ENCODE peak calls at places on chromosome 15, in eight cellular contexts. V, G, U, X, P, K, O and Q are unnamed samples.

GRCh38 chr15:84910928-84911623 is 26.6 kb downstream of the SLC28A1 start:
- DNase-seq in U (no peak), X (no peak), G (no peak), P (no peak), V (no peak), O (no peak), K (no peak), Q (no peak)

GRCh38 chr15:65072617-65073016 is 3.9 kb upstream of the KBTBD13 start:
- DNase-seq in X (no peak), P (no peak), K (no peak), G (no peak), V (no peak), U (no peak), O (no peak), Q (no peak)

GRCh38 chr15:38050529-38050928 is 116.1 kb downstream of the TMCO5A start:
- DNase-seq in U (peak), V (no peak), P (no peak), K (peak), X (peak), G (no peak), O (no peak), Q (no peak)

GRCh38 chr15:48005921-48006541 is 114.8 kb upstream of the SLC24A5 start:
- DNase-seq in U (no peak), V (no peak), K (no peak), P (no peak), G (no peak), X (no peak), O (no peak), Q (peak)

GRCh38 chr15:83318861-83319415 is 34.5 kb upstream of the BNC1 start:
- DNase-seq in O (no peak), G (no peak), U (no peak), K (no peak), P (no peak), V (no peak), X (no peak), Q (no peak)

GRCh38 chr15:50744601-50745000 is 20.9 kb downstream of the SPPL2A start:
- DNase-seq in O (no peak), P (no peak), G (no peak), V (no peak), K (no peak), X (peak), U (peak), Q (no peak)

GRCh38 chr15:66835558-66835878 is 133.5 kb downstream of the SMAD6 start:
- DNase-seq in P (no peak), K (no peak), X (no peak), G (no peak), V (no peak), U (peak), O (no peak), Q (no peak)

GRCh38 chr15:101194246-101195138 is 57.4 kb downstream of the CHSY1 start:
- DNase-seq in G (no peak), V (no peak), P (no peak), K (no peak), X (no peak), O (no peak), U (no peak), Q (no peak)

GRCh38 chr15:69143756-69144436 is 16.5 kb upstream of the GLCE start:
- DNase-seq in G (no peak), X (no peak), V (no peak), K (peak), U (no peak), O (no peak), P (no peak), Q (no peak)

GRCh38 chr15:31758126-31758525 is 272.2 kb upstream of the CHRNA7 start:
- DNase-seq in O (no peak), U (peak), X (peak), K (no peak), V (no peak), G (no peak), P (peak), Q (peak)

GRCh38 chr15:53072077-53072476 is 281.9 kb upstream of the ONECUT1 start:
- DNase-seq in V (peak), G (peak), O (peak), P (peak), X (peak), U (peak), K (peak), Q (no peak)

GRCh38 chr15:62566248-62566647 is 401.2 kb upstream of the C2CD4B start:
- DNase-seq in U (peak), P (no peak), K (peak), V (no peak), O (peak), G (no peak), X (no peak), Q (no peak)

GRCh38 chr15:92891533-92892200 is 8.5 kb upstream of the CHD2 start:
- DNase-seq in V (no peak), O (no peak), G (no peak), U (no peak), P (no peak), K (no peak), X (no peak), Q (no peak)

GRCh38 chr15:38699633-38700230 is 135.1 kb upstream of the RASGRP1 start:
- DNase-seq in G (peak), K (peak), X (peak), O (peak), P (peak), V (no peak), U (peak), Q (no peak)

GRCh38 chr15:93235926-93236781 is 147.1 kb upstream of the RGMA start:
- DNase-seq in X (no peak), V (no peak), O (peak), P (no peak), K (no peak), U (no peak), G (no peak), Q (no peak)

GRCh38 chr15:22956257-22956979 is 23.8 kb downstream of the CYFIP1 start:
- DNase-seq in X (peak), P (no peak), K (no peak), U (no peak), O (peak), G (no peak), V (no peak), Q (no peak)

GRCh38 chr15:101765772-101766456 is 37.4 kb upstream of the OR4F6 start:
- DNase-seq in G (no peak), K (no peak), U (no peak), X (no peak), P (no peak), O (no peak), V (no peak), Q (no peak)

GRCh38 chr15:77753238-77753873 is 120.6 kb upstream of the LINGO1 start:
- DNase-seq in P (no peak), V (no peak), O (peak), G (peak), X (peak), K (peak), U (peak), Q (no peak)

GRCh38 chr15:51195459-51195858 is 100.8 kb upstream of the TNFAIP8L3 start:
- DNase-seq in G (no peak), U (no peak), V (no peak), O (no peak), X (no peak), K (no peak), P (no peak), Q (no peak)

GRCh38 chr15:55564347-55565145 is 23.6 kb downstream of the PYGO1 start:
- DNase-seq in G (peak), P (no peak), X (no peak), K (no peak), U (no peak), V (no peak), O (peak), Q (no peak)

GRCh38 chr15:99826146-99826745 is 93.0 kb upstream of the LYSMD4 start:
- DNase-seq in K (no peak), P (no peak), X (no peak), V (no peak), O (no peak), U (no peak), G (no peak), Q (no peak)

GRCh38 chr15:90812881-90813280 is 55.5 kb upstream of the FURIN start:
- DNase-seq in X (no peak), V (no peak), G (no peak), K (no peak), U (no peak), P (no peak), O (no peak), Q (no peak)

GRCh38 chr15:23823508-23823907 is 136.4 kb upstream of the NDN start:
- DNase-seq in U (no peak), G (peak), O (peak), X (no peak), K (no peak), V (no peak), P (no peak), Q (no peak)

GRCh38 chr15:30030350-30030749 is 52.4 kb upstream of the GOLGA8J start:
- DNase-seq in X (no peak), V (no peak), O (no peak), K (no peak), P (peak), U (no peak), G (no peak), Q (no peak)

GRCh38 chr15:69234676-69235075 is 64.0 kb upstream of the PAQR5 start:
- DNase-seq in X (no peak), O (no peak), V (no peak), P (no peak), K (no peak), G (no peak), U (no peak), Q (no peak)

GRCh38 chr15:32994810-32995424 is 199.6 kb downstream of the FMN1 start:
- DNase-seq in G (no peak), K (no peak), X (peak), P (peak), O (peak), V (no peak), U (peak), Q (no peak)

GRCh38 chr15:81337713-81338157 is 13.8 kb upstream of the STARD5 start:
- DNase-seq in K (no peak), X (no peak), P (no peak), U (no peak), G (no peak), V (no peak), O (no peak), Q (no peak)

GRCh38 chr15:80870893-80871292 is 91.7 kb downstream of the CEMIP start:
- DNase-seq in X (no peak), V (no peak), O (no peak), K (no peak), U (no peak), G (no peak), P (no peak), Q (no peak)

GRCh38 chr15:41483115-41483514 is 10.6 kb upstream of the ITPKA start:
- DNase-seq in G (no peak), K (no peak), U (no peak), P (no peak), V (no peak), X (no peak), O (no peak), Q (peak)

GRCh38 chr15:83285979-83286553 is 1.6 kb upstream of the BNC1 start:
- DNase-seq in O (no peak), U (peak), X (peak), P (no peak), V (peak), G (no peak), K (peak), Q (no peak)

GRCh38 chr15:96339662-96340347 is 9.3 kb downstream of the NR2F2 start:
- DNase-seq in G (no peak), U (no peak), V (no peak), X (peak), O (peak), K (no peak), P (no peak), Q (no peak)

GRCh38 chr15:99503411-99503810 is 62.4 kb upstream of the MEF2A start:
- DNase-seq in O (no peak), K (no peak), U (no peak), V (no peak), G (no peak), P (no peak), X (no peak), Q (no peak)

GRCh38 chr15:26070095-26070532 is 207.0 kb upstream of the ATP10A start:
- DNase-seq in G (no peak), P (no peak), X (no peak), V (no peak), K (no peak), U (no peak), O (no peak), Q (no peak)

GRCh38 chr15:59550961-59551360 is 60.6 kb upstream of the GCNT3 start:
- DNase-seq in X (no peak), P (no peak), U (no peak), K (no peak), V (no peak), G (no peak), O (no peak), Q (no peak)

GRCh38 chr15:85125056-85125661 is 143.5 kb downstream of the PDE8A start:
- DNase-seq in K (peak), P (peak), X (peak), G (peak), V (peak), O (no peak), U (peak), Q (no peak)

GRCh38 chr15:28900892-28901586 is 15.3 kb downstream of the APBA2 start:
- DNase-seq in G (no peak), V (no peak), U (no peak), O (no peak), K (no peak), P (no peak), X (no peak), Q (peak)

GRCh38 chr15:47477253-47477652 is 240.1 kb upstream of the SEMA6D start:
- DNase-seq in G (no peak), P (no peak), V (no peak), O (no peak), U (no peak), K (no peak), X (no peak), Q (no peak)

GRCh38 chr15:84633311-84634227 is 20.5 kb downstream of the WDR73 start:
- DNase-seq in K (peak), X (peak), U (peak), P (no peak), V (no peak), O (peak), G (peak), Q (peak)

DNA sequence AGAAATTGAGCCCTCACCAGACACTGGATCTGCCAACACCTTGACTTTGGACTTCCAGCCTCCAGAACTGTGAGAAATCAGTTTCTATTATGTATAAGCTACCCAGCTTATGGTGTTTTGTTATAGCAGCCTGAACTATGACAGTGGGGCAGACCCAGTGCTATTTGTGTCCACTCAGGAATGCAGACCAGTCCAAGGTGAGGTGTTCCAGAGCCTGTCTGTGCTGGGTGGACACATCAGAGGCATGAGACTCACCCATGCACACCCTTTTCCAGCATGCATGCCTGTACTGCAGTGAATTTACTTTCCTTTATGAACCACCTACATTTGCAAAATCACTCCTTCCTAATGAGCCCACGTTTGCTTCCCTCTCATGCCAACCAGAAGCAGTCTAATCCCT is 27.6 kb upstream of the DET1 start:
- DNase-seq in V (no peak), O (no peak), X (no peak), G (no peak), U (no peak), P (no peak), K (no peak), Q (no peak)
- H3K9ac ChIP-seq in V (no peak), O (no peak), X (no peak), G (no peak), U (no peak), P (no peak), K (no peak), Q (no peak)

GRCh38 chr15:57902155-57902554 is 163.4 kb downstream of the ALDH1A2 start:
- DNase-seq in K (no peak), U (no peak), X (peak), V (no peak), P (no peak), O (no peak), G (no peak), Q (no peak)
- H3K27ac ChIP-seq in K (no peak), U (no peak), X (no peak), V (no peak), P (no peak), O (no peak), G (no peak), Q (no peak)

GRCh38 chr15:75347222-75348033 is 589 bp downstream of the NEIL1 start:
- DNase-seq in X (peak), G (peak), O (peak), U (no peak), V (no peak), K (no peak), P (peak), Q (peak)
- TF ChIP-seq CTCF in X (no peak), G (no peak), O (no peak), U (no peak), V (no peak), K (no peak), P (no peak), Q (no peak)

DNA sequence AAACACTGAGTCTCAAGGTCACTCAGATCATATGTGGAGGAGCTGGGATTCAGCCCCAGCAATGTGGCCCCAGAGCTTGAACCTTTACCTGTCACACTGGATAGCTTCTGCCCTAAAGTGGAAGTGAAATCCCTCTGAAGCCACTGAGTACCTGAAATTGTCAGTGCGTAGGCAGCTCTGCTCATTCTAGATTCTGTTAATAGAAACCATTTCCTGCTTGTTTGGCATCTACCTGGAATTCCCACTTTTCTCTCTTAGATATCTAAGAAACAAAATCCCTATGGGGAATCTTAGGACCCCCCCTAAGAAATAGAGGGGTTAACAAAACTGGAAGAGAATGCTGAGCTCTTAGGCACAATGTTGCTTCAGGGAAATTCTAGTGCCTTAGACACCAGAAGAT is 29.8 kb downstream of the FBXL22 start:
- DNase-seq in O (no peak), P (no peak), K (no peak), X (no peak), G (no peak), U (no peak), V (no peak), Q (no peak)
- H3K9ac ChIP-seq in O (no peak), P (no peak), K (no peak), X (no peak), G (no peak), U (no peak), V (no peak), Q (no peak)

GRCh38 chr15:74788042-74788715 is 6.3 kb downstream of the CSK start:
- DNase-seq in V (no peak), O (no peak), K (no peak), U (no peak), P (no peak), X (no peak), G (no peak), Q (no peak)
- H3K27ac ChIP-seq in V (no peak), O (no peak), K (no peak), U (no peak), P (no peak), X (no peak), G (no peak), Q (no peak)

GRCh38 chr15:89776274-89777072 is at the start of gene MESP2:
- DNase-seq in G (peak), O (peak), V (no peak), X (peak), P (peak), K (peak), U (peak), Q (peak)
- TF ChIP-seq CTCF in G (peak), O (peak), V (no peak), X (peak), P (peak), K (no peak), U (peak), Q (no peak)

GRCh38 chr15:40250771-40251454 is 12.1 kb downstream of the PAK6 start:
- DNase-seq in U (no peak), K (no peak), P (no peak), O (no peak), V (no peak), G (no peak), X (no peak), Q (peak)

GRCh38 chr15:40252141-40252437 is 13.2 kb downstream of the PAK6 start:
- DNase-seq in O (no peak), V (no peak), U (no peak), X (no peak), P (no peak), G (no peak), K (no peak), Q (peak)

GRCh38 chr15:40250304-40250656 is 11.4 kb downstream of the PAK6 start:
- DNase-seq in G (no peak), X (no peak), O (no peak), K (no peak), P (no peak), V (no peak), U (no peak), Q (no peak)

GRCh38 chr15:40252438-40253178 is 13.7 kb downstream of the PAK6 start:
- DNase-seq in O (peak), G (peak), X (peak), P (peak), V (no peak), U (no peak), K (no peak), Q (peak)

DNA sequence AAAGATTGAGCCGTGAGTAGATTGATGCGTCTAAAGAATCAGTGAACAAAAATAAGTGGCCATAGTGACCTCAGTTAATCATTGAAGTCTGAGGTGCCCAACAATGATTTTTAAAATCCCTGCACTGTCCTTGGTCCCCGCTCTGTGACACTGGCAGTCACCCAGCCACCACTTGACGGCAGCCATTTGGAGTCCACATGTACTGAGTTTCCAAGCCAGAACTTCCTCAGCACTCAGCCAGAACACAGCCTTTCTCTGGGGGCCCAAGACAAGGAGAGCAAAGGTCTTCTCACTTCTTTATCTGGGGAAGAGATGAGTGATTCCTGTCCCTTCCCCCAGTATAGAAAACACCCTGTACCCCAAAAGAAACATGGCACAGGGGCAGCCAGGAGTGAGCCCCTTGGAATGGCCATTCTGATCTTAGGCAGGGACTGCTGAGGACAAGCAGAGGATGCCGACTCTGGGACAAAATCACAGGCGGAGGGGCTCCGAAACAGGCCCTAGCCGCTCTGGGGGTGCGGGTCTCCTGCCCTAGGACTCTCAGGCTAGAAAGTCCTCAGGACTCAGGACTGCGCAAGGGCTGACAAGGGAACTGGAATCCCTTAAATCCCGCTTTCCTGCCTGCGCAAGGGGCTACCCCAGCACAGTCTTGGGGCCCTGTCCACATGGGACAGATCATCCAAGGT is 12.7 kb downstream of the PAK6 start:
- DNase-seq in U (no peak), G (no peak), X (no peak), P (no peak), V (no peak), O (no peak), K (no peak), Q (peak)
- H3K9ac ChIP-seq in U (no peak), G (no peak), X (no peak), P (peak), V (no peak), O (no peak), K (no peak), Q (no peak)